ENCODE peak calls at places on chromosomes 13 and 19, in eight cellular contexts. One of them, this sample, is unnamed. For H3K27me3, the result is how much of the 10 kb centered on the place peaks cover.

GRCh38 chr19:12880551-12881171 is 588 bp downstream of the DNASE2 start:
- DNase-seq in AG04450: no peak
- DNase-seq in dorsolateral prefrontal cortex: no peak
- DNase-seq in GM23248: peak
- DNase-seq in tibial nerve: no peak
- DNase-seq in brain microvascular endothelial cell: peak
- DNase-seq in upper lobe of right lung: peak
- DNase-seq in Peyer's patch: peak
- DNase-seq in this sample: no peak

GRCh38 chr19:10766681-10767201 is 48.9 kb downstream of the DNM2 start:
- DNase-seq in upper lobe of right lung: no peak
- DNase-seq in Peyer's patch: no peak
- DNase-seq in tibial nerve: no peak
- DNase-seq in AG04450: no peak
- DNase-seq in brain microvascular endothelial cell: no peak
- DNase-seq in GM23248: peak
- DNase-seq in dorsolateral prefrontal cortex: no peak
- DNase-seq in this sample: peak

GRCh38 chr13:86840250-86841191 is 830.6 kb upstream of the SLITRK5 start:
- DNase-seq in GM23248: no peak
- DNase-seq in Peyer's patch: no peak
- DNase-seq in dorsolateral prefrontal cortex: no peak
- DNase-seq in AG04450: no peak
- DNase-seq in brain microvascular endothelial cell: no peak
- DNase-seq in tibial nerve: no peak
- DNase-seq in upper lobe of right lung: no peak
- DNase-seq in this sample: no peak

GRCh38 chr19:55440411-55441105 is 2.5 kb downstream of the SHISA7 start:
- DNase-seq in dorsolateral prefrontal cortex: no peak
- DNase-seq in AG04450: no peak
- DNase-seq in brain microvascular endothelial cell: no peak
- DNase-seq in GM23248: peak
- DNase-seq in tibial nerve: no peak
- DNase-seq in upper lobe of right lung: no peak
- DNase-seq in Peyer's patch: no peak
- DNase-seq in this sample: no peak

GRCh38 chr13:25901460-25902376 is 150.1 kb downstream of the SHISA2 start:
- DNase-seq in GM23248: no peak
- DNase-seq in brain microvascular endothelial cell: peak
- DNase-seq in AG04450: no peak
- DNase-seq in upper lobe of right lung: no peak
- DNase-seq in tibial nerve: no peak
- DNase-seq in Peyer's patch: no peak
- DNase-seq in dorsolateral prefrontal cortex: no peak
- DNase-seq in this sample: peak

GRCh38 chr19:51143486-51143885 is 1.4 kb downstream of the SIGLEC7 start:
- DNase-seq in GM23248: no peak
- DNase-seq in dorsolateral prefrontal cortex: no peak
- DNase-seq in brain microvascular endothelial cell: no peak
- DNase-seq in Peyer's patch: no peak
- DNase-seq in tibial nerve: no peak
- DNase-seq in upper lobe of right lung: no peak
- DNase-seq in AG04450: no peak
- DNase-seq in this sample: no peak

GRCh38 chr13:46627462-46627861 is 74.5 kb downstream of the LRCH1 start:
- DNase-seq in AG04450: no peak
- DNase-seq in GM23248: no peak
- DNase-seq in dorsolateral prefrontal cortex: no peak
- DNase-seq in brain microvascular endothelial cell: no peak
- DNase-seq in Peyer's patch: no peak
- DNase-seq in upper lobe of right lung: no peak
- DNase-seq in tibial nerve: no peak
- DNase-seq in this sample: no peak

GRCh38 chr19:55370305-55370988 is at the start of gene IL11:
- DNase-seq in dorsolateral prefrontal cortex: no peak
- DNase-seq in upper lobe of right lung: no peak
- DNase-seq in AG04450: no peak
- DNase-seq in tibial nerve: no peak
- DNase-seq in Peyer's patch: no peak
- DNase-seq in brain microvascular endothelial cell: peak
- DNase-seq in GM23248: peak
- DNase-seq in this sample: peak

GRCh38 chr13:27006519-27007161 is 165.0 kb downstream of the USP12 start:
- DNase-seq in brain microvascular endothelial cell: peak
- DNase-seq in tibial nerve: no peak
- DNase-seq in upper lobe of right lung: peak
- DNase-seq in dorsolateral prefrontal cortex: peak
- DNase-seq in Peyer's patch: no peak
- DNase-seq in AG04450: no peak
- DNase-seq in GM23248: peak
- DNase-seq in this sample: no peak

GRCh38 chr13:26548251-26548765 is 9.2 kb upstream of the WASF3 start:
- DNase-seq in AG04450: no peak
- DNase-seq in Peyer's patch: no peak
- DNase-seq in upper lobe of right lung: no peak
- DNase-seq in brain microvascular endothelial cell: no peak
- DNase-seq in GM23248: no peak
- DNase-seq in dorsolateral prefrontal cortex: no peak
- DNase-seq in tibial nerve: no peak
- DNase-seq in this sample: no peak

GRCh38 chr13:90396266-90396665 is 951.2 kb upstream of the MIR17HG start:
- DNase-seq in upper lobe of right lung: no peak
- DNase-seq in AG04450: no peak
- DNase-seq in dorsolateral prefrontal cortex: no peak
- DNase-seq in tibial nerve: no peak
- DNase-seq in Peyer's patch: no peak
- DNase-seq in brain microvascular endothelial cell: no peak
- DNase-seq in GM23248: no peak
- DNase-seq in this sample: no peak

GRCh38 chr13:106182404-106182803 is 353.1 kb downstream of the EFNB2 start:
- DNase-seq in AG04450: peak
- DNase-seq in Peyer's patch: no peak
- DNase-seq in dorsolateral prefrontal cortex: no peak
- DNase-seq in GM23248: peak
- DNase-seq in upper lobe of right lung: no peak
- DNase-seq in brain microvascular endothelial cell: peak
- DNase-seq in tibial nerve: no peak
- DNase-seq in this sample: peak

GRCh38 chr19:16027528-16027927 is 48.8 kb upstream of the TPM4 start:
- DNase-seq in upper lobe of right lung: no peak
- DNase-seq in tibial nerve: no peak
- DNase-seq in Peyer's patch: no peak
- DNase-seq in dorsolateral prefrontal cortex: peak
- DNase-seq in GM23248: no peak
- DNase-seq in brain microvascular endothelial cell: no peak
- DNase-seq in AG04450: no peak
- DNase-seq in this sample: no peak

GRCh38 chr19:40190891-40191835 is at the start of gene MAP3K10:
- DNase-seq in GM23248: peak
- DNase-seq in AG04450: no peak
- DNase-seq in upper lobe of right lung: peak
- DNase-seq in dorsolateral prefrontal cortex: peak
- DNase-seq in brain microvascular endothelial cell: peak
- DNase-seq in Peyer's patch: peak
- DNase-seq in tibial nerve: peak
- DNase-seq in this sample: peak

GRCh38 chr19:57620673-57621348 is 6.8 kb downstream of the ZNF134 start:
- DNase-seq in brain microvascular endothelial cell: no peak
- DNase-seq in dorsolateral prefrontal cortex: no peak
- DNase-seq in tibial nerve: no peak
- DNase-seq in upper lobe of right lung: no peak
- DNase-seq in GM23248: peak
- DNase-seq in AG04450: no peak
- DNase-seq in Peyer's patch: no peak
- DNase-seq in this sample: no peak

GRCh38 chr13:33937373-33938087 is 119.6 kb downstream of the RFC3 start:
- DNase-seq in brain microvascular endothelial cell: no peak
- DNase-seq in tibial nerve: no peak
- DNase-seq in AG04450: no peak
- DNase-seq in Peyer's patch: no peak
- DNase-seq in upper lobe of right lung: no peak
- DNase-seq in GM23248: no peak
- DNase-seq in dorsolateral prefrontal cortex: no peak
- DNase-seq in this sample: no peak

GRCh38 chr13:112057736-112058518 is 9.0 kb upstream of the SOX1 start:
- DNase-seq in GM23248: no peak
- DNase-seq in AG04450: no peak
- DNase-seq in Peyer's patch: no peak
- DNase-seq in upper lobe of right lung: no peak
- DNase-seq in brain microvascular endothelial cell: no peak
- DNase-seq in dorsolateral prefrontal cortex: no peak
- DNase-seq in tibial nerve: no peak
- DNase-seq in this sample: no peak
- H3K27me3 ChIP-seq in GM23248: half or more
- H3K27me3 ChIP-seq in AG04450: half or more
- H3K27me3 ChIP-seq in Peyer's patch: half or more
- H3K27me3 ChIP-seq in upper lobe of right lung: half or more
- H3K27me3 ChIP-seq in brain microvascular endothelial cell: half or more
- H3K27me3 ChIP-seq in dorsolateral prefrontal cortex: half or more
- H3K27me3 ChIP-seq in tibial nerve: under half
- H3K27me3 ChIP-seq in this sample: half or more

GRCh38 chr19:2185734-2186070 is 22.0 kb downstream of the DOT1L start:
- DNase-seq in upper lobe of right lung: no peak
- DNase-seq in Peyer's patch: no peak
- DNase-seq in AG04450: no peak
- DNase-seq in GM23248: no peak
- DNase-seq in dorsolateral prefrontal cortex: no peak
- DNase-seq in brain microvascular endothelial cell: no peak
- DNase-seq in tibial nerve: no peak
- DNase-seq in this sample: no peak
- H3K4me3 ChIP-seq in upper lobe of right lung: no peak
- H3K4me3 ChIP-seq in Peyer's patch: no peak
- H3K4me3 ChIP-seq in AG04450: peak
- H3K4me3 ChIP-seq in GM23248: peak
- H3K4me3 ChIP-seq in dorsolateral prefrontal cortex: no peak
- H3K4me3 ChIP-seq in brain microvascular endothelial cell: no peak
- H3K4me3 ChIP-seq in tibial nerve: no peak
- H3K4me3 ChIP-seq in this sample: no peak

DNA sequence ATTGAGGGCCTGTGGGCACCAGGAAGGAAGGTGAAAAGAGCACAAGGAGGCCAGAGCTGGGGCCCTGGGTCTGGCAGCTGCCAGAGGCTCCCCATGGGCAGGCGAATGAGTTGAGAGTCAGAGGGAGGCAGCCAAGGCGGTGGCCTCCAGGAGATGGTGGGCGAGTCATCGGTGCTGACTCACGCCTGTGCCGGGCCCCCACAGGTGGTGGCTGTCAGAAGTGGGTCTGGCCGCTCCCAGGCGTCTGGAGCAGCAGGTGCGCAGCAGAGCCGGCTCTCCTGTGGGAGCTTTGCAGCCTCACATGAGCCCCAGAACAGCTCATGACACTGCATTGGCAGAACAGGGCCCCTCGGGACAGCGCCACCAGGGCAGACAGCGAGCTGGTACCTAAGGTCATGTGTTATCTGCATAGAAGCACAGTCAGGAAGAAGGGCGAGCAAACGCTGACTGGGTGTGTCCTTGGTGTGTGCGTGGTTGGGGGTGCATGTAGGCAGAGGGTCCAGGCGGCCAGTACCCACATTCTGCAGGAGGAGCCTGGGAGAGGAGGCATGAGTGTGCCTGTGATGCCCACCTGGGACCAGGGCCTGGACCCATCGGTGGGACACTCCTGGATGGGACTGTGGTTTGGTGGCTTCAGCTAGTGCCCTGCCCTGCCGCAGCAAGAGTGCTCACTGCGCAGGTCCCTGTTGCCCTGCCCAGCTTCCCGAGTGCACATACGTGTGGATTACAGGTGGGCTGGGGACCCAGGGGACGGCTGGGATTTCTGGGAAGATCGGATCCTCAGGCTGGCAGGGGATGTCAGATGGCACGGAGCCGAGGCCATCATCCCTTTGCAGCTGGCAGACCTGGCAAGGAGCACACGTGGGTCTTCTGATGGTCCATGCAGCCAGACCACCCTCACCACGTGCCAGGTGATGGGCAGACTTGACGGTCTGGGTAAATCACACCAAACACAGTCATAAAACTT is 69.0 kb downstream of the CHST8 start:
- DNase-seq in brain microvascular endothelial cell: no peak
- DNase-seq in Peyer's patch: no peak
- DNase-seq in tibial nerve: no peak
- DNase-seq in GM23248: no peak
- DNase-seq in upper lobe of right lung: peak
- DNase-seq in AG04450: no peak
- DNase-seq in dorsolateral prefrontal cortex: no peak
- DNase-seq in this sample: no peak
- H3K27me3 ChIP-seq in brain microvascular endothelial cell: under half
- H3K27me3 ChIP-seq in Peyer's patch: under half
- H3K27me3 ChIP-seq in tibial nerve: under half
- H3K27me3 ChIP-seq in GM23248: under half
- H3K27me3 ChIP-seq in upper lobe of right lung: under half
- H3K27me3 ChIP-seq in AG04450: under half
- H3K27me3 ChIP-seq in dorsolateral prefrontal cortex: under half
- H3K27me3 ChIP-seq in this sample: under half

GRCh38 chr13:99434258-99434788 is 66.9 kb upstream of the TM9SF2 start:
- DNase-seq in upper lobe of right lung: no peak
- DNase-seq in GM23248: no peak
- DNase-seq in brain microvascular endothelial cell: no peak
- DNase-seq in tibial nerve: no peak
- DNase-seq in AG04450: no peak
- DNase-seq in Peyer's patch: peak
- DNase-seq in dorsolateral prefrontal cortex: no peak
- DNase-seq in this sample: no peak
- H3K4me3 ChIP-seq in upper lobe of right lung: no peak
- H3K4me3 ChIP-seq in GM23248: no peak
- H3K4me3 ChIP-seq in brain microvascular endothelial cell: no peak
- H3K4me3 ChIP-seq in tibial nerve: no peak
- H3K4me3 ChIP-seq in AG04450: no peak
- H3K4me3 ChIP-seq in Peyer's patch: no peak
- H3K4me3 ChIP-seq in dorsolateral prefrontal cortex: no peak
- H3K4me3 ChIP-seq in this sample: no peak

GRCh38 chr19:47417746-47418594 is 1.4 kb downstream of the MEIS3 start:
- DNase-seq in brain microvascular endothelial cell: no peak
- DNase-seq in tibial nerve: no peak
- DNase-seq in GM23248: peak
- DNase-seq in dorsolateral prefrontal cortex: no peak
- DNase-seq in upper lobe of right lung: peak
- DNase-seq in AG04450: no peak
- DNase-seq in Peyer's patch: no peak
- DNase-seq in this sample: no peak
- H3K27me3 ChIP-seq in brain microvascular endothelial cell: half or more
- H3K27me3 ChIP-seq in tibial nerve: under half
- H3K27me3 ChIP-seq in GM23248: under half
- H3K27me3 ChIP-seq in dorsolateral prefrontal cortex: half or more
- H3K27me3 ChIP-seq in upper lobe of right lung: under half
- H3K27me3 ChIP-seq in AG04450: under half
- H3K27me3 ChIP-seq in Peyer's patch: under half
- H3K27me3 ChIP-seq in this sample: half or more

GRCh38 chr13:100797921-100798320 is 123.3 kb upstream of the TMTC4 start:
- DNase-seq in tibial nerve: no peak
- DNase-seq in AG04450: no peak
- DNase-seq in brain microvascular endothelial cell: no peak
- DNase-seq in Peyer's patch: no peak
- DNase-seq in upper lobe of right lung: no peak
- DNase-seq in GM23248: no peak
- DNase-seq in dorsolateral prefrontal cortex: no peak
- DNase-seq in this sample: no peak
- H3K4me3 ChIP-seq in tibial nerve: no peak
- H3K4me3 ChIP-seq in AG04450: no peak
- H3K4me3 ChIP-seq in brain microvascular endothelial cell: no peak
- H3K4me3 ChIP-seq in Peyer's patch: no peak
- H3K4me3 ChIP-seq in upper lobe of right lung: no peak
- H3K4me3 ChIP-seq in GM23248: no peak
- H3K4me3 ChIP-seq in dorsolateral prefrontal cortex: no peak
- H3K4me3 ChIP-seq in this sample: no peak

This sample was measured in MG63.